ENCODE peak calls at places on chromosomes 13 and 19, in nine cellular contexts. C, W, T, S, V, L, G, B and P are unnamed samples.

GRCh38 chr19:42343344-42344110 is 18.1 kb downstream of the MEGF8 start:
- DNase-seq in G (no peak), V (peak; percentile 48), S (no peak), C (no peak), T (no peak), B (no peak), W (no peak), L (no peak), P (no peak)

GRCh38 chr19:15288146-15288963 is 44.0 kb downstream of the BRD4 start:
- DNase-seq in W (no peak), V (no peak), T (no peak), C (no peak), S (no peak), L (peak; percentile 52), G (peak; percentile 81), B (peak; percentile 87), P (peak; percentile 75)

GRCh38 chr13:39037410-39037879 is 444 bp downstream of the PROSER1 start:
- DNase-seq in B (no peak), V (no peak), L (no peak), W (no peak), C (no peak), T (no peak), G (no peak), S (peak; percentile 54), P (no peak)

GRCh38 chr13:101398920-101399319 is 17.4 kb downstream of the NALCN start:
- DNase-seq in B (no peak), C (no peak), W (peak; percentile 59), T (peak; percentile 20), V (no peak), L (no peak), S (no peak), G (no peak), P (no peak)

GRCh38 chr19:18506545-18506944 is 15.3 kb downstream of the ELL start:
- DNase-seq in W (no peak), S (no peak), G (no peak), B (no peak), V (no peak), C (no peak), T (no peak), L (no peak), P (no peak)

GRCh38 chr13:112098699-112099098 is 31.8 kb downstream of the SOX1 start:
- DNase-seq in S (no peak), T (no peak), G (no peak), B (no peak), L (no peak), W (no peak), V (no peak), C (no peak), P (no peak)

GRCh38 chr13:39364797-39365468 is 238.1 kb downstream of the LHFPL6 start:
- DNase-seq in T (no peak), V (no peak), C (no peak), W (no peak), G (no peak), L (no peak), B (no peak), S (no peak), P (no peak)

GRCh38 chr13:112733661-112734379 is 44.0 kb downstream of the ATP11A start:
- DNase-seq in G (no peak), B (no peak), L (no peak), W (no peak), C (no peak), V (no peak), T (no peak), S (no peak), P (no peak)

GRCh38 chr19:2478324-2478755 is 2.4 kb downstream of the GADD45B start:
- DNase-seq in C (peak; percentile 62), B (peak; percentile 89), G (peak; percentile 85), W (no peak), T (peak; percentile 79), V (no peak), S (peak; percentile 73), L (peak; percentile 55), P (no peak)

DNA sequence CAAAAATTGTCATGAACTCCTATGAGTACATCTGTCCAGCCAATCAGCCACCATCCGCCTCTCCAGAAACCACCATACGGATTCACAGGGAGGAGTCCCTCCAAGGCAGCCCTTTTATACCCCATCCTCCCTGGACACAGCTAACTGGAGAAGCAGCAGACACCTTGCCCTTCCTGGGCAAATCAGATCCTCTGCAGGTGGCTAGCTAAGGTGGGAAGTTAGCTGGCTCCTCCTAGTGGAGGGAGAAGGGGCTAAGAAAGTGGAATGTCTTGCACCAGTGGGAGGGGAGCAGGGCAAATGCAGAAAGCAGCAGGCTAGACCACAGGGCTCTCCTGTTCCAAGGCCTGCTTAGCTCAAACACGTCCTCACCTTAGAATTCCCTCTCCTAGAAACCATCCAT is 46.2 kb upstream of the UQCRFS1 start:
- DNase-seq in T (peak; percentile 3), S (no peak), V (no peak), C (no peak), B (no peak), W (no peak), G (no peak), L (no peak), P (peak; percentile 28)
- TF ChIP-seq CTCF in T (peak; percentile 26), S (no peak), V (no peak), C (no peak), B (no peak), W (peak; percentile 16), G (no peak), L (no peak), P (peak; percentile 73)

GRCh38 chr13:74288361-74288911 is 154.2 kb upstream of the KLF12 start:
- DNase-seq in B (peak; percentile 59), V (peak; percentile 12), T (no peak), L (peak; percentile 18), G (peak; percentile 72), C (no peak), S (no peak), W (no peak), P (no peak)

GRCh38 chr13:74289130-74289529 is 154.9 kb upstream of the KLF12 start:
- DNase-seq in W (no peak), B (no peak), V (no peak), C (no peak), S (no peak), G (no peak), L (no peak), T (no peak), P (no peak)

GRCh38 chr13:74289861-74290260 is 155.7 kb upstream of the KLF12 start:
- DNase-seq in L (no peak), V (no peak), G (no peak), W (no peak), C (no peak), B (no peak), T (no peak), S (no peak), P (no peak)

GRCh38 chr13:74287672-74288169 is 153.5 kb upstream of the KLF12 start:
- DNase-seq in S (peak; percentile 74), L (peak; percentile 24), G (peak; percentile 95), B (peak; percentile 93), C (peak; percentile 60), V (peak; percentile 53), W (peak; percentile 52), T (peak; percentile 65), P (no peak)

DNA sequence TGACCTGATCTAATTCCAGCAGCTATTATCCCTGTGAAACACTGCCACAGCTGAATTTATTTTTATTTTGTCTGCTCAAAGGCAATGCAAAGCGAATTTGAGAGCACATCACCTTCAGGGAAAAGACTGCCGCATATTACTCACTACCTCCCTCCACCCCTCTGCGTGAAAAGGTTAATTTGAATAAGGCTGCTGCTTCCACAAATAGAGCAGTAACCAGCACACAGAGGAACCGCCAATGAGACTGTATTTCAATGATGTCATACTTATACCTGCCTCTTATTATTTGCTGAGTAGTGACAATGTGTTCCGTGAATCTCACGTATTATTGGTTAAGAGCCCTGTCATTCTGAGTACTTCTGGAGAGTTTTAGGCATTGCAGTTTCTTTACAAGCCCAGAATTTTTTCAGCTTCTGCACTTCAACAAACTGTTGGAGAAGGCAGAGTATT is 156.1 kb upstream of the KLF12 start:
- DNase-seq in C (no peak), T (peak; percentile 91), V (no peak), B (no peak), G (peak; percentile 59), L (no peak), W (peak; percentile 93), S (no peak), P (no peak)
- TF ChIP-seq CTCF in C (no peak), T (no peak), V (no peak), B (no peak), G (no peak), L (no peak), W (no peak), S (no peak), P (no peak)

DNA sequence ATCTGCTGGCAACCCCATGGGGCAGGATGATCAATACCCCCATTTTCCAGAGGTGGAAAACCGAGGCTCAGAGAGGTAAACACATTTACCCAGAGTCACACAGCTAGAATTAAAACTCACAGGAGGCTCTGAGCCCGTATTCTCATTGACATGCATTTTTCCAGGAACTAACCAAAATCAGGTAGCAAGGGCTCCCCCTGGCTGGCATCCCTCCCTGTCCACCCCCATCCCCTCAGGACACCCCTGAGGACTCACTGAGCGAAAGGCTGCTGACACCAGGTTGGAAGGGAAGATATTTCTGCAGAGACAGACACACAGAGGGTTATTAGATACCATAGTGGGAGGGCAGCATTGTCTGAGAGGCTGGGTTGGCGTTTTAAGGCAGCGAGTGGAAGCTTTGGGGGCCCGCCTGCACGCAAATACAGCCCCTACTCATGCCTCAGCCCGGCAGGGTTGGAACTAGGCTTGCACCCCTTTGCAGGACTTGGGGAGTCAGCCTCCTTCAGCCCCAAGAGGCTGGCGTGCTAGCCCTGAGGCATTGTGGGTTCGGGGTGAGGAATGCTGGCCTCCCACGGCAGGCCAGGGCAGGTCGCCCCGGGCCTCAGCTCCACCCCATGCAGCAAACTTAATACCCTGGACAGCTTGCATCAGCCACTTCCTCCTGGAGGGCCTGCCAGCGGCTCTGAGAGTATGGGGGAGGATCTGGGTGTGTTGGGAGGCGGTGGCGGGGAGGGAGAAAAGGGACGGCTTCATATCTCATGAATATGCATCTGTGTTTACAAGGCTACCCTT is 3.9 kb downstream of the SLC1A5 start:
- DNase-seq in S (peak; percentile 90), B (peak; percentile 95), G (peak; percentile 86), T (peak; percentile 90), V (peak; percentile 12), C (peak; percentile 62), L (peak; percentile 54), W (no peak), P (peak; percentile 78)
- TF ChIP-seq CTCF in S (no peak), B (no peak), G (no peak), T (peak; percentile 37), V (no peak), C (peak; percentile 37), L (no peak), W (peak; percentile 54), P (no peak)

DNA sequence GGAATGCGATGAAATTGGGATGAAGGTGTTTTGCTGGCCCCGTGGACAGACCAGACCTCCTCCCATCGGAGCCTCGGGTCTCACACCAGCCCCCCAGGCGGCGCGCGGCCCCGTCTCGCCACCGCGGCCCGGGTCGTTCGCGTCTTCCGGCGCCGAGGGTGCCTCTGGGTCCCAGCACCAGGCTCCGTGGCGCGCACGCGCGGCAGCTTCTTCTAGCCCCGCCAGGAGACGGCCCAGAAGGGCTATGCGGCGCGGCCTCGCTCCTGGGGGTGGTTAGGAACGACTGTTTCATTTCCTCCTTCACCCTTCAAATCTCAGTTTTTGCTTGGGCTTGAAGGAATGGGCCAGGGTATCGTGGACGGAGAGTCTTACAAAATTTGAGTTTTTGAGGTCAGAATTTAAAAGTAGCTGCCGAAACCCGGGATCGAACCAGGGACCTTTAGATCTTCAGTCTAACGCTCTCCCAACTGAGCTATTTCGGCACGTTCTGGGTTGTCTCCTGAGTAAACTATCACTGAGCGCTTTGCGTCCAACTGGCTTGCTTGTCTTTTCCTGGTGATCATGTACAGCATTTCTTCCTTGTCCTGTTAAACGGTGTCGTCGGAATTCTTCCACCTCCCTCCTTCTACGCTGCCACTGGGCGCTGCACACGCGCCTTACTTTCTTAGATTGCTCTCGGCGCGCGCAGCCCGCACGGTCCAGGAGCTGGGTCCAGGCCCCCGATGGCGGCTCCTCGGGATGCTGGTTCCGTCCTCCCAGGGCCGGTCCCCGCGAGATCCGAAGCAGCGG is 46.5 kb downstream of the TGDS start:
- DNase-seq in G (peak; percentile 96), B (peak; percentile 97), W (peak; percentile 82), S (peak; percentile 88), T (peak; percentile 95), V (peak; percentile 82), C (peak; percentile 99), L (peak; percentile 90), P (peak; percentile 99)
- TF ChIP-seq CTCF in G (no peak), B (no peak), W (no peak), S (no peak), T (no peak), V (no peak), C (peak; percentile 51), L (no peak), P (no peak)